ENCODE peak calls at places on chromosomes 5 and 9, in five cellular contexts. F is GM12878; M is naive thymus-derived CD4-positive, alpha-beta T cell; X is cardiac muscle cell; D is body of pancreas. C is an unnamed sample.

GRCh38 chr5:78576376-78576775 is 72.2 kb downstream of the LHFPL2 start:
- DNase-seq in F (no peak), M (no peak), X (no peak), D (no peak), C (no peak)

GRCh38 chr9:137021979-137022619 is 5.9 kb downstream of the ABCA2 start:
- DNase-seq in F (no peak), M (no peak), X (peak; percentile 47), D (peak; percentile 37), C (peak; percentile 89)

GRCh38 chr9:118455781-118456180 is 751.6 kb downstream of the TLR4 start:
- DNase-seq in F (no peak), M (no peak), X (no peak), D (no peak), C (no peak)

GRCh38 chr9:111161015-111161415 is 122.7 kb upstream of the LPAR1 start:
- DNase-seq in F (no peak), M (no peak), X (peak; percentile 44), D (no peak), C (no peak)

GRCh38 chr5:159174511-159175168 is 34.7 kb downstream of the RNF145 start:
- DNase-seq in F (no peak), M (no peak), X (peak; percentile 55), D (no peak), C (no peak)

GRCh38 chr5:139251695-139252288 is 41.7 kb upstream of the MATR3 start:
- DNase-seq in F (no peak), M (no peak), X (peak; percentile 52), D (no peak), C (no peak)

GRCh38 chr9:110099236-110099741 is 108.7 kb downstream of the C9orf152 start:
- DNase-seq in F (no peak), M (no peak), X (peak; percentile 82), D (no peak), C (peak; percentile 47)

GRCh38 chr5:35213608-35214007 is 16.7 kb downstream of the PRLR start:
- DNase-seq in F (no peak), M (no peak), X (no peak), D (no peak), C (no peak)

GRCh38 chr9:131402073-131402472 is 8.2 kb downstream of the PRRC2B start:
- DNase-seq in F (no peak), M (no peak), X (no peak), D (no peak), C (no peak)

GRCh38 chr5:174323878-174324281 is 278.4 kb downstream of the NSG2 start:
- DNase-seq in F (no peak), M (no peak), X (peak; percentile 58), D (peak; percentile 19), C (peak; percentile 12)

GRCh38 chr5:173263566-173263965 is 28.6 kb upstream of the NKX2-5 start:
- DNase-seq in F (no peak), M (no peak), X (no peak), D (no peak), C (no peak)

GRCh38 chr5:45692481-45692880 is 3.7 kb downstream of the HCN1 start:
- DNase-seq in F (no peak), M (no peak), X (no peak), D (no peak), C (no peak)

GRCh38 chr9:93134018-93134739 is at the start of gene NINJ1:
- DNase-seq in F (peak; percentile 50), M (peak; percentile 72), X (peak; percentile 73), D (peak; percentile 71), C (peak; percentile 79)

GRCh38 chr5:32471784-32472183 is 27.2 kb upstream of the ZFR start:
- DNase-seq in F (no peak), M (no peak), X (no peak), D (no peak), C (no peak)

GRCh38 chr5:145589063-145589462 is 246.1 kb downstream of the PRELID2 start:
- DNase-seq in F (no peak), M (no peak), X (no peak), D (no peak), C (no peak)

GRCh38 chr9:73038613-73039012 is 85.8 kb upstream of the ALDH1A1 start:
- DNase-seq in F (no peak), M (no peak), X (peak; percentile 84), D (peak; percentile 20), C (no peak)

GRCh38 chr5:54769746-54770145 is 215.6 kb downstream of the ESM1 start:
- DNase-seq in F (no peak), M (no peak), X (no peak), D (no peak), C (no peak)

GRCh38 chr5:129973716-129974426 is 69.6 kb downstream of the CHSY3 start:
- DNase-seq in F (no peak), M (no peak), X (peak; percentile 61), D (no peak), C (no peak)

GRCh38 chr5:78162253-78162862 is 132.1 kb downstream of the AP3B1 start:
- DNase-seq in F (no peak), M (no peak), X (peak; percentile 60), D (no peak), C (peak; percentile 59)

GRCh38 chr5:5304361-5305035 is 118.0 kb upstream of the ICE1 start:
- DNase-seq in F (no peak), M (no peak), X (no peak), D (no peak), C (peak; percentile 4)

GRCh38 chr5:149939572-149939971 is 5.0 kb downstream of the PDE6A start:
- DNase-seq in F (no peak), M (no peak), X (no peak), D (no peak), C (no peak)

GRCh38 chr5:137923856-137924255 is 34.6 kb downstream of the PKD2L2 start:
- DNase-seq in F (no peak), M (no peak), X (peak; percentile 45), D (no peak), C (no peak)

GRCh38 chr5:54186108-54186507 is 124.3 kb downstream of the ARL15 start:
- DNase-seq in F (no peak), M (no peak), X (no peak), D (no peak), C (no peak)

GRCh38 chr5:176553260-176554085 is 4.3 kb downstream of the CDHR2 start:
- DNase-seq in F (no peak), M (no peak), X (no peak), D (no peak), C (no peak)

GRCh38 chr5:91170266-91170665 is 212.9 kb downstream of the ARRDC3 start:
- DNase-seq in F (no peak), M (no peak), X (peak; percentile 54), D (no peak), C (no peak)

GRCh38 chr5:66769839-66770617 is 173.8 kb downstream of the MAST4 start:
- DNase-seq in F (no peak), M (no peak), X (peak; percentile 40), D (no peak), C (peak; percentile 36)

GRCh38 chr9:114080195-114080772 is 2.2 kb upstream of the AMBP start:
- DNase-seq in F (no peak), M (no peak), X (no peak), D (no peak), C (no peak)

GRCh38 chr9:113896713-113897112 is 20.6 kb downstream of the ZNF618 start:
- DNase-seq in F (no peak), M (no peak), X (no peak), D (no peak), C (no peak)

GRCh38 chr9:91923145-91923544 is 26.9 kb downstream of the ROR2 start:
- DNase-seq in F (no peak), M (no peak), X (no peak), D (no peak), C (no peak)

GRCh38 chr9:108473209-108474112 is 382.3 kb downstream of the ACTL7B start:
- DNase-seq in F (no peak), M (no peak), X (peak; percentile 88), D (no peak), C (no peak)

GRCh38 chr9:72454871-72455471 is 66.4 kb upstream of the TMC1 start:
- DNase-seq in F (no peak), M (no peak), X (peak; percentile 74), D (no peak), C (no peak)

GRCh38 chr9:137436761-137437600 is 4.2 kb downstream of the ENTPD8 start:
- DNase-seq in F (no peak), M (no peak), X (no peak), D (no peak), C (no peak)

GRCh38 chr9:136467766-136468165 is 15.1 kb downstream of the SEC16A start:
- DNase-seq in F (no peak), M (no peak), X (no peak), D (no peak), C (no peak)

GRCh38 chr5:6747103-6747502 is 33.9 kb downstream of the TENT4A start:
- DNase-seq in F (no peak), M (no peak), X (no peak), D (no peak), C (no peak)

GRCh38 chr9:125812403-125812802 is 65.2 kb downstream of the PBX3 start:
- DNase-seq in F (peak; percentile 23), M (no peak), X (no peak), D (no peak), C (no peak)

GRCh38 chr5:111681414-111681790 is 75.6 kb downstream of the NREP start:
- DNase-seq in F (no peak), M (no peak), X (peak; percentile 28), D (no peak), C (no peak)

GRCh38 chr5:72134226-72134625 is 27.0 kb downstream of the MAP1B start:
- DNase-seq in F (no peak), M (no peak), X (no peak), D (no peak), C (no peak)

GRCh38 chr5:177317959-177318377 is 6.3 kb upstream of the MXD3 start:
- DNase-seq in F (no peak), M (peak; percentile 41), X (peak; percentile 86), D (peak; percentile 89), C (peak; percentile 82)

GRCh38 chr9:94802795-94803194 is 76.3 kb downstream of the AOPEP start:
- DNase-seq in F (peak; percentile 57), M (no peak), X (no peak), D (no peak), C (no peak)

DNA sequence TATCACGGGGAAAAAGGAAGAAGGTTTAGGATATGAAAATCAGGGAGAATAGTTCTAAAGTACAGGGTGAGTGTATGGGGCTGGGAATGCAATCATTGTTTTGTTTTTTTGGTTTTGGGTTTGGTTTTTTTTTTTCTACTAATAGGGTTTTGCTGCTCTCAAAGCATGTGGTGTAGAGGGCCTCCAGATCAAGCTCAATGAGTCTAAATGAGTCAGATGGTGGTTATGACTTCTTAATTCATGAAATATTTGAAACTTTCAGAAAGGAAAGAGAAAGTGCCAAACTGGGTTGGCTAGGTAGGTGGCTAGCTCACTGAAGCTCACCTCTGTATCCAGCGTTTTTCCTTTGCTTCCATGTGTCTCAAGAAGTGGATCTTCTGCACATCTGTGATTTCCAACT is 10.7 kb downstream of the OR1L8 start:
- DNase-seq in F (no peak), M (no peak), X (no peak), D (no peak), C (no peak)
- H3K9me3 ChIP-seq in F (no peaks in the 10 kb centered on the region), M (no peaks in the 10 kb centered on the region), X (no peaks in the 10 kb centered on the region), D (no peaks in the 10 kb centered on the region), C (no peaks in the 10 kb centered on the region)

GRCh38 chr5:13606051-13606450 is 338.4 kb downstream of the DNAH5 start:
- DNase-seq in F (no peak), M (no peak), X (no peak), D (no peak), C (no peak)
- H3K9me3 ChIP-seq in F (no peaks in the 10 kb centered on the region), M (no peaks in the 10 kb centered on the region), X (no peaks in the 10 kb centered on the region), D (no peaks in the 10 kb centered on the region), C (no peaks in the 10 kb centered on the region)

GRCh38 chr5:56499877-56500276 is 266.7 kb upstream of the ANKRD55 start:
- DNase-seq in F (no peak), M (no peak), X (no peak), D (no peak), C (no peak)
- H3K9me3 ChIP-seq in F (no peaks in the 10 kb centered on the region), M (no peaks in the 10 kb centered on the region), X (no peaks in the 10 kb centered on the region), D (no peaks in the 10 kb centered on the region), C (no peaks in the 10 kb centered on the region)

GRCh38 chr5:141320225-141321169 is at the start of gene TAF7:
- DNase-seq in F (peak; percentile 72), M (peak; percentile 92), X (peak; percentile 96), D (peak; percentile 91), C (peak; percentile 97)
- H3K9me3 ChIP-seq in F (peaks cover 26% of the 10 kb centered on the region), M (peaks cover 23% of the 10 kb centered on the region), X (peaks cover 7% of the 10 kb centered on the region), D (peaks cover 59% of the 10 kb centered on the region), C (peaks cover 45% of the 10 kb centered on the region)